ENCODE peak calls at places on chromosome 15, in ten cellular contexts. One of them, this sample, is unnamed.

GRCh38 chr15:93051236-93052089 is 37.5 kb downstream of the RGMA start:
- DNase-seq in endothelial cell: no peak
- DNase-seq in HCT116: no peak
- DNase-seq in nephron progenitor cell: no peak
- DNase-seq in activated B cell treated with CpG ODN at 0.5 μM for 24 hours: no peak
- DNase-seq in dorsolateral prefrontal cortex: no peak
- DNase-seq in bronchial epithelial cell: no peak
- DNase-seq in tibial nerve: no peak
- DNase-seq in AG09319: no peak
- DNase-seq in MM.1S: no peak
- DNase-seq in this sample: no peak

GRCh38 chr15:51837784-51838183 is 8.3 kb downstream of the TMOD3 start:
- DNase-seq in endothelial cell: no peak
- DNase-seq in HCT116: no peak
- DNase-seq in nephron progenitor cell: no peak
- DNase-seq in activated B cell treated with CpG ODN at 0.5 μM for 24 hours: no peak
- DNase-seq in dorsolateral prefrontal cortex: no peak
- DNase-seq in bronchial epithelial cell: no peak
- DNase-seq in tibial nerve: no peak
- DNase-seq in AG09319: no peak
- DNase-seq in MM.1S: no peak
- DNase-seq in this sample: no peak

GRCh38 chr15:95972136-95972553 is 358.4 kb upstream of the NR2F2 start:
- DNase-seq in endothelial cell: no peak
- DNase-seq in HCT116: no peak
- DNase-seq in nephron progenitor cell: no peak
- DNase-seq in activated B cell treated with CpG ODN at 0.5 μM for 24 hours: no peak
- DNase-seq in dorsolateral prefrontal cortex: no peak
- DNase-seq in bronchial epithelial cell: no peak
- DNase-seq in tibial nerve: peak; percentile 46
- DNase-seq in AG09319: peak; percentile 51
- DNase-seq in MM.1S: no peak
- DNase-seq in this sample: peak; percentile 64

GRCh38 chr15:68208136-68208535 is 3.0 kb upstream of the CALML4 start:
- DNase-seq in endothelial cell: no peak
- DNase-seq in HCT116: no peak
- DNase-seq in nephron progenitor cell: no peak
- DNase-seq in activated B cell treated with CpG ODN at 0.5 μM for 24 hours: no peak
- DNase-seq in dorsolateral prefrontal cortex: peak; percentile 37
- DNase-seq in bronchial epithelial cell: no peak
- DNase-seq in tibial nerve: no peak
- DNase-seq in AG09319: no peak
- DNase-seq in MM.1S: no peak
- DNase-seq in this sample: no peak

GRCh38 chr15:89469331-89470107 is 26.9 kb downstream of the RHCG start:
- DNase-seq in endothelial cell: no peak
- DNase-seq in HCT116: no peak
- DNase-seq in nephron progenitor cell: no peak
- DNase-seq in activated B cell treated with CpG ODN at 0.5 μM for 24 hours: no peak
- DNase-seq in dorsolateral prefrontal cortex: no peak
- DNase-seq in bronchial epithelial cell: no peak
- DNase-seq in tibial nerve: no peak
- DNase-seq in AG09319: no peak
- DNase-seq in MM.1S: no peak
- DNase-seq in this sample: no peak

GRCh38 chr15:41727143-41727542 is 47.1 kb upstream of the MAPKBP1 start:
- DNase-seq in endothelial cell: no peak
- DNase-seq in HCT116: no peak
- DNase-seq in nephron progenitor cell: no peak
- DNase-seq in activated B cell treated with CpG ODN at 0.5 μM for 24 hours: no peak
- DNase-seq in dorsolateral prefrontal cortex: no peak
- DNase-seq in bronchial epithelial cell: no peak
- DNase-seq in tibial nerve: no peak
- DNase-seq in AG09319: peak; percentile 1
- DNase-seq in MM.1S: no peak
- DNase-seq in this sample: no peak

GRCh38 chr15:85831415-85832113 is 36.8 kb upstream of the KLHL25 start:
- DNase-seq in endothelial cell: peak; percentile 73
- DNase-seq in HCT116: peak; percentile 37
- DNase-seq in nephron progenitor cell: peak; percentile 65
- DNase-seq in activated B cell treated with CpG ODN at 0.5 μM for 24 hours: no peak
- DNase-seq in dorsolateral prefrontal cortex: peak; percentile 69
- DNase-seq in bronchial epithelial cell: peak; percentile 28
- DNase-seq in tibial nerve: peak; percentile 52
- DNase-seq in AG09319: peak; percentile 22
- DNase-seq in MM.1S: no peak
- DNase-seq in this sample: peak; percentile 77

GRCh38 chr15:60520041-60520824 is 41.3 kb upstream of the ICE2 start:
- DNase-seq in endothelial cell: no peak
- DNase-seq in HCT116: peak; percentile 16
- DNase-seq in nephron progenitor cell: no peak
- DNase-seq in activated B cell treated with CpG ODN at 0.5 μM for 24 hours: no peak
- DNase-seq in dorsolateral prefrontal cortex: no peak
- DNase-seq in bronchial epithelial cell: peak; percentile 98
- DNase-seq in tibial nerve: no peak
- DNase-seq in AG09319: no peak
- DNase-seq in MM.1S: no peak
- DNase-seq in this sample: no peak

GRCh38 chr15:78257681-78258080 is 6.7 kb upstream of the DNAJA4 start:
- DNase-seq in endothelial cell: no peak
- DNase-seq in HCT116: no peak
- DNase-seq in nephron progenitor cell: no peak
- DNase-seq in activated B cell treated with CpG ODN at 0.5 μM for 24 hours: no peak
- DNase-seq in dorsolateral prefrontal cortex: no peak
- DNase-seq in bronchial epithelial cell: no peak
- DNase-seq in tibial nerve: no peak
- DNase-seq in AG09319: no peak
- DNase-seq in MM.1S: no peak
- DNase-seq in this sample: no peak

GRCh38 chr15:52146776-52147175 is 34.2 kb upstream of the BCL2L10 start:
- DNase-seq in endothelial cell: no peak
- DNase-seq in HCT116: no peak
- DNase-seq in nephron progenitor cell: no peak
- DNase-seq in activated B cell treated with CpG ODN at 0.5 μM for 24 hours: no peak
- DNase-seq in dorsolateral prefrontal cortex: no peak
- DNase-seq in bronchial epithelial cell: no peak
- DNase-seq in tibial nerve: no peak
- DNase-seq in AG09319: no peak
- DNase-seq in MM.1S: no peak
- DNase-seq in this sample: no peak

GRCh38 chr15:27028836-27029482 is 58.0 kb downstream of the GABRG3 start:
- DNase-seq in endothelial cell: no peak
- DNase-seq in HCT116: no peak
- DNase-seq in nephron progenitor cell: no peak
- DNase-seq in activated B cell treated with CpG ODN at 0.5 μM for 24 hours: no peak
- DNase-seq in dorsolateral prefrontal cortex: peak; percentile 76
- DNase-seq in bronchial epithelial cell: no peak
- DNase-seq in tibial nerve: no peak
- DNase-seq in AG09319: no peak
- DNase-seq in MM.1S: peak; percentile 65
- DNase-seq in this sample: no peak

GRCh38 chr15:84910928-84911623 is 26.6 kb downstream of the SLC28A1 start:
- DNase-seq in endothelial cell: no peak
- DNase-seq in HCT116: no peak
- DNase-seq in nephron progenitor cell: no peak
- DNase-seq in activated B cell treated with CpG ODN at 0.5 μM for 24 hours: no peak
- DNase-seq in dorsolateral prefrontal cortex: no peak
- DNase-seq in bronchial epithelial cell: no peak
- DNase-seq in tibial nerve: no peak
- DNase-seq in AG09319: no peak
- DNase-seq in MM.1S: no peak
- DNase-seq in this sample: no peak

GRCh38 chr15:67833504-67834248 is 6.2 kb downstream of the RNU6-1 start:
- DNase-seq in endothelial cell: peak; percentile 82
- DNase-seq in HCT116: no peak
- DNase-seq in nephron progenitor cell: peak; percentile 80
- DNase-seq in activated B cell treated with CpG ODN at 0.5 μM for 24 hours: peak; percentile 41
- DNase-seq in dorsolateral prefrontal cortex: no peak
- DNase-seq in bronchial epithelial cell: no peak
- DNase-seq in tibial nerve: no peak
- DNase-seq in AG09319: no peak
- DNase-seq in MM.1S: peak; percentile 54
- DNase-seq in this sample: no peak

GRCh38 chr15:59199775-59200465 is 6.7 kb upstream of the LDHAL6B start:
- DNase-seq in endothelial cell: no peak
- DNase-seq in HCT116: peak; percentile 76
- DNase-seq in nephron progenitor cell: no peak
- DNase-seq in activated B cell treated with CpG ODN at 0.5 μM for 24 hours: no peak
- DNase-seq in dorsolateral prefrontal cortex: no peak
- DNase-seq in bronchial epithelial cell: peak; percentile 77
- DNase-seq in tibial nerve: no peak
- DNase-seq in AG09319: no peak
- DNase-seq in MM.1S: no peak
- DNase-seq in this sample: no peak

GRCh38 chr15:35958021-35958420 is 412.1 kb upstream of the DPH6 start:
- DNase-seq in endothelial cell: no peak
- DNase-seq in HCT116: no peak
- DNase-seq in nephron progenitor cell: peak; percentile 13
- DNase-seq in activated B cell treated with CpG ODN at 0.5 μM for 24 hours: no peak
- DNase-seq in dorsolateral prefrontal cortex: no peak
- DNase-seq in bronchial epithelial cell: peak; percentile 80
- DNase-seq in tibial nerve: no peak
- DNase-seq in AG09319: no peak
- DNase-seq in MM.1S: no peak
- DNase-seq in this sample: no peak

GRCh38 chr15:57432141-57432701 is 55.9 kb downstream of the CGNL1 start:
- DNase-seq in endothelial cell: no peak
- DNase-seq in HCT116: no peak
- DNase-seq in nephron progenitor cell: no peak
- DNase-seq in activated B cell treated with CpG ODN at 0.5 μM for 24 hours: no peak
- DNase-seq in dorsolateral prefrontal cortex: no peak
- DNase-seq in bronchial epithelial cell: no peak
- DNase-seq in tibial nerve: no peak
- DNase-seq in AG09319: no peak
- DNase-seq in MM.1S: no peak
- DNase-seq in this sample: no peak

GRCh38 chr15:37698679-37699078 is 235.8 kb upstream of the TMCO5A start:
- DNase-seq in endothelial cell: no peak
- DNase-seq in HCT116: no peak
- DNase-seq in nephron progenitor cell: no peak
- DNase-seq in activated B cell treated with CpG ODN at 0.5 μM for 24 hours: no peak
- DNase-seq in dorsolateral prefrontal cortex: no peak
- DNase-seq in bronchial epithelial cell: peak; percentile 3
- DNase-seq in tibial nerve: no peak
- DNase-seq in AG09319: no peak
- DNase-seq in MM.1S: no peak
- DNase-seq in this sample: no peak

DNA sequence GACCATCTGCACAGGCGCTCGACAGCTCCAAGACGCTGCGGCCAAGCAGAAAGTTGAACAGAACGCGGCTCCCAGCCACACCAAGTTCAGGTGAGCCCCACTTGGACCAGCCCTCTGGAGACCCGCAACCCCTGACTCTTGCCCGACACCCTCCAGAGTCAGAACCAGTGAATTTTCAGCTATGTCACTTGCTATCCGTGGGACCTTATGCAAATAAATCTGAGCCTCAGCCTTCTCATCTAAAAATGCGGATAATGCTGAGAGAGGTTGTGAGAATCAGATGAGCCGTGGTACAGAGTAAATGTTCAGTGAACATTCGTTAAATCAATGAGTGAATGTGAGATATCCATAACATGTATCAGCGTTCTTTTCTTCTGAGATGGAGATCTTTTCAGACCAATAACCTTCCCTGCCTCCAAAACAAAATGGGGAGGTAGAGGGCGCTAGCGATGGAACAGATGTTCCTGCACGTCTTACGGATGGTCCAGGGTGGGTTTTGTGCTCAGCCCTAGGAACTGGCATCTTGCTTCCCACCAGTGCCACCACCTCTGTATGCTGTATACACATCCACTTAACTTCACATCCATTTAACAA is 524 bp downstream of the MRPS11 start:
- DNase-seq in endothelial cell: peak; percentile 31
- DNase-seq in HCT116: no peak
- DNase-seq in nephron progenitor cell: peak; percentile 18
- DNase-seq in activated B cell treated with CpG ODN at 0.5 μM for 24 hours: no peak
- DNase-seq in dorsolateral prefrontal cortex: no peak
- DNase-seq in bronchial epithelial cell: peak; percentile 18
- DNase-seq in tibial nerve: no peak
- DNase-seq in AG09319: no peak
- DNase-seq in MM.1S: peak; percentile 20
- DNase-seq in this sample: no peak
- TF ChIP-seq CTCF in endothelial cell: no peak
- TF ChIP-seq CTCF in HCT116: peak; percentile 53
- TF ChIP-seq CTCF in nephron progenitor cell: no peak
- TF ChIP-seq CTCF in activated B cell treated with CpG ODN at 0.5 μM for 24 hours: no peak
- TF ChIP-seq CTCF in dorsolateral prefrontal cortex: no peak
- TF ChIP-seq CTCF in bronchial epithelial cell: peak; percentile 42
- TF ChIP-seq CTCF in tibial nerve: no peak
- TF ChIP-seq CTCF in AG09319: peak; percentile 38
- TF ChIP-seq CTCF in MM.1S: peak; percentile 44
- TF ChIP-seq CTCF in this sample: no peak

GRCh38 chr15:70974004-70974832 is 81.6 kb downstream of the LRRC49 start:
- DNase-seq in endothelial cell: no peak
- DNase-seq in HCT116: peak; percentile 45
- DNase-seq in nephron progenitor cell: no peak
- DNase-seq in activated B cell treated with CpG ODN at 0.5 μM for 24 hours: no peak
- DNase-seq in dorsolateral prefrontal cortex: no peak
- DNase-seq in bronchial epithelial cell: peak; percentile 58
- DNase-seq in tibial nerve: no peak
- DNase-seq in AG09319: peak; percentile 24
- DNase-seq in MM.1S: peak; percentile 24
- DNase-seq in this sample: no peak
- TF ChIP-seq CTCF in endothelial cell: peak; percentile 58
- TF ChIP-seq CTCF in HCT116: peak; percentile 39
- TF ChIP-seq CTCF in nephron progenitor cell: peak; percentile 32
- TF ChIP-seq CTCF in activated B cell treated with CpG ODN at 0.5 μM for 24 hours: no peak
- TF ChIP-seq CTCF in dorsolateral prefrontal cortex: no peak
- TF ChIP-seq CTCF in bronchial epithelial cell: peak; percentile 41
- TF ChIP-seq CTCF in tibial nerve: no peak
- TF ChIP-seq CTCF in AG09319: peak; percentile 48
- TF ChIP-seq CTCF in MM.1S: peak; percentile 19
- TF ChIP-seq CTCF in this sample: no peak

GRCh38 chr15:79985571-79985970 is 14.6 kb upstream of the BCL2A1 start:
- DNase-seq in endothelial cell: no peak
- DNase-seq in HCT116: no peak
- DNase-seq in nephron progenitor cell: no peak
- DNase-seq in activated B cell treated with CpG ODN at 0.5 μM for 24 hours: no peak
- DNase-seq in dorsolateral prefrontal cortex: no peak
- DNase-seq in bronchial epithelial cell: no peak
- DNase-seq in tibial nerve: no peak
- DNase-seq in AG09319: no peak
- DNase-seq in MM.1S: no peak
- DNase-seq in this sample: no peak
- TF ChIP-seq CTCF in endothelial cell: no peak
- TF ChIP-seq CTCF in HCT116: no peak
- TF ChIP-seq CTCF in nephron progenitor cell: no peak
- TF ChIP-seq CTCF in activated B cell treated with CpG ODN at 0.5 μM for 24 hours: no peak
- TF ChIP-seq CTCF in dorsolateral prefrontal cortex: no peak
- TF ChIP-seq CTCF in bronchial epithelial cell: no peak
- TF ChIP-seq CTCF in tibial nerve: no peak
- TF ChIP-seq CTCF in AG09319: no peak
- TF ChIP-seq CTCF in MM.1S: no peak
- TF ChIP-seq CTCF in this sample: no peak

DNA sequence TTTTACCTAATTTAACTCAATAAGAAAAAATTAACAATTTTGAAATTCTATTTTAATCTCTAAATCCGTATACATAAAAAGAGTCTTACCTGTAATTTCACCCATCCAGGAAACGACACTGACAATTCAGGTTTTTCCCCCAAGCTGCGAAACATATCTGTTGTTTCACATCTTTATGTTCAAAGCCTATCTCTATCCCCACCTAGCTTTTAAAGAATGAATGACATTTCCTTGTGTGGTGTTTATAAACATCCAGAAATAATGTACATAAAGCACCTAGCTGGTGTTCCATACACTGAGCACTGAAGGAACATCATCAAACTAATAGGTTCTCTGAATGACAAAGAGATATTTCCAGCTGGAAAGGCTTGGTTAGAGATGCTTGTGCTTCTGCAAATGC is 867.8 kb downstream of the SQOR start:
- DNase-seq in endothelial cell: no peak
- DNase-seq in HCT116: no peak
- DNase-seq in nephron progenitor cell: no peak
- DNase-seq in activated B cell treated with CpG ODN at 0.5 μM for 24 hours: no peak
- DNase-seq in dorsolateral prefrontal cortex: no peak
- DNase-seq in bronchial epithelial cell: peak; percentile 1
- DNase-seq in tibial nerve: no peak
- DNase-seq in AG09319: no peak
- DNase-seq in MM.1S: peak; percentile 77
- DNase-seq in this sample: no peak
- TF ChIP-seq CTCF in endothelial cell: no peak
- TF ChIP-seq CTCF in HCT116: no peak
- TF ChIP-seq CTCF in nephron progenitor cell: peak; percentile 40
- TF ChIP-seq CTCF in activated B cell treated with CpG ODN at 0.5 μM for 24 hours: no peak
- TF ChIP-seq CTCF in dorsolateral prefrontal cortex: peak; percentile 15
- TF ChIP-seq CTCF in bronchial epithelial cell: no peak
- TF ChIP-seq CTCF in tibial nerve: no peak
- TF ChIP-seq CTCF in AG09319: no peak
- TF ChIP-seq CTCF in MM.1S: peak; percentile 65
- TF ChIP-seq CTCF in this sample: no peak